ENCODE peak calls at places on chromosomes 11 and 22, in ten cellular contexts. One of them, this sample, is unnamed.
A peak's percentile ranks its signal among the peaks of the same experiment; 100 is the strongest.

GRCh38 chr11:85115798-85116197 is 511.3 kb downstream of the DLG2 start:
- DNase-seq in NCI-H748 treated with DMSO at 0.1 percent for 48 hours: no peak
- DNase-seq in SJSA1: no peak
- DNase-seq in stimulated activated CD4-positive, alpha-beta T cell treated with anti-CD3 and anti-CD28 coated beads, TNF-alpha, amount 100 ng/mL, for 4 hours: no peak
- DNase-seq in adipocyte: no peak
- DNase-seq in MV-4-11: no peak
- DNase-seq in CD14-positive monocyte: no peak
- DNase-seq in A172: no peak
- DNase-seq in T-cell: no peak
- DNase-seq in Peyer's patch: no peak
- DNase-seq in this sample: no peak

GRCh38 chr11:28146123-28146751 is 38.0 kb downstream of the METTL15 start:
- DNase-seq in NCI-H748 treated with DMSO at 0.1 percent for 48 hours: no peak
- DNase-seq in SJSA1: peak; percentile 76
- DNase-seq in stimulated activated CD4-positive, alpha-beta T cell treated with anti-CD3 and anti-CD28 coated beads, TNF-alpha, amount 100 ng/mL, for 4 hours: no peak
- DNase-seq in adipocyte: peak; percentile 92
- DNase-seq in MV-4-11: peak; percentile 62
- DNase-seq in CD14-positive monocyte: no peak
- DNase-seq in A172: peak; percentile 94
- DNase-seq in T-cell: no peak
- DNase-seq in Peyer's patch: no peak
- DNase-seq in this sample: peak; percentile 77

GRCh38 chr11:73268671-73269271 is 3.4 kb upstream of the P2RY6 start:
- DNase-seq in NCI-H748 treated with DMSO at 0.1 percent for 48 hours: no peak
- DNase-seq in SJSA1: no peak
- DNase-seq in stimulated activated CD4-positive, alpha-beta T cell treated with anti-CD3 and anti-CD28 coated beads, TNF-alpha, amount 100 ng/mL, for 4 hours: no peak
- DNase-seq in adipocyte: no peak
- DNase-seq in MV-4-11: no peak
- DNase-seq in CD14-positive monocyte: no peak
- DNase-seq in A172: no peak
- DNase-seq in T-cell: no peak
- DNase-seq in Peyer's patch: peak; percentile 36
- DNase-seq in this sample: no peak

GRCh38 chr11:128421577-128421976 is 165.8 kb downstream of the ETS1 start:
- DNase-seq in NCI-H748 treated with DMSO at 0.1 percent for 48 hours: no peak
- DNase-seq in SJSA1: peak; percentile 36
- DNase-seq in stimulated activated CD4-positive, alpha-beta T cell treated with anti-CD3 and anti-CD28 coated beads, TNF-alpha, amount 100 ng/mL, for 4 hours: no peak
- DNase-seq in adipocyte: peak; percentile 50
- DNase-seq in MV-4-11: no peak
- DNase-seq in CD14-positive monocyte: no peak
- DNase-seq in A172: peak; percentile 18
- DNase-seq in T-cell: no peak
- DNase-seq in Peyer's patch: no peak
- DNase-seq in this sample: no peak

GRCh38 chr22:17549183-17549582 is 14.1 kb upstream of the SLC25A18 start:
- DNase-seq in NCI-H748 treated with DMSO at 0.1 percent for 48 hours: no peak
- DNase-seq in SJSA1: no peak
- DNase-seq in stimulated activated CD4-positive, alpha-beta T cell treated with anti-CD3 and anti-CD28 coated beads, TNF-alpha, amount 100 ng/mL, for 4 hours: no peak
- DNase-seq in adipocyte: no peak
- DNase-seq in MV-4-11: no peak
- DNase-seq in CD14-positive monocyte: no peak
- DNase-seq in A172: no peak
- DNase-seq in T-cell: no peak
- DNase-seq in Peyer's patch: peak; percentile 25
- DNase-seq in this sample: no peak

GRCh38 chr22:42930810-42931420 is 73.8 kb upstream of the ARFGAP3 start:
- DNase-seq in NCI-H748 treated with DMSO at 0.1 percent for 48 hours: no peak
- DNase-seq in SJSA1: no peak
- DNase-seq in stimulated activated CD4-positive, alpha-beta T cell treated with anti-CD3 and anti-CD28 coated beads, TNF-alpha, amount 100 ng/mL, for 4 hours: no peak
- DNase-seq in adipocyte: no peak
- DNase-seq in MV-4-11: peak; percentile 72
- DNase-seq in CD14-positive monocyte: peak; percentile 75
- DNase-seq in A172: peak; percentile 11
- DNase-seq in T-cell: no peak
- DNase-seq in Peyer's patch: peak; percentile 53
- DNase-seq in this sample: no peak

GRCh38 chr11:74478877-74479276 is 11.5 kb upstream of the KCNE3 start:
- DNase-seq in NCI-H748 treated with DMSO at 0.1 percent for 48 hours: no peak
- DNase-seq in SJSA1: no peak
- DNase-seq in stimulated activated CD4-positive, alpha-beta T cell treated with anti-CD3 and anti-CD28 coated beads, TNF-alpha, amount 100 ng/mL, for 4 hours: no peak
- DNase-seq in adipocyte: no peak
- DNase-seq in MV-4-11: no peak
- DNase-seq in CD14-positive monocyte: no peak
- DNase-seq in A172: no peak
- DNase-seq in T-cell: no peak
- DNase-seq in Peyer's patch: no peak
- DNase-seq in this sample: no peak

GRCh38 chr11:114098927-114099326 is 39.4 kb downstream of the ZBTB16 start:
- DNase-seq in NCI-H748 treated with DMSO at 0.1 percent for 48 hours: no peak
- DNase-seq in SJSA1: no peak
- DNase-seq in stimulated activated CD4-positive, alpha-beta T cell treated with anti-CD3 and anti-CD28 coated beads, TNF-alpha, amount 100 ng/mL, for 4 hours: no peak
- DNase-seq in adipocyte: no peak
- DNase-seq in MV-4-11: no peak
- DNase-seq in CD14-positive monocyte: no peak
- DNase-seq in A172: no peak
- DNase-seq in T-cell: no peak
- DNase-seq in Peyer's patch: peak; percentile 35
- DNase-seq in this sample: no peak

GRCh38 chr22:35548762-35549106 is 8.1 kb downstream of the RASD2 start:
- DNase-seq in NCI-H748 treated with DMSO at 0.1 percent for 48 hours: no peak
- DNase-seq in SJSA1: no peak
- DNase-seq in stimulated activated CD4-positive, alpha-beta T cell treated with anti-CD3 and anti-CD28 coated beads, TNF-alpha, amount 100 ng/mL, for 4 hours: no peak
- DNase-seq in adipocyte: no peak
- DNase-seq in MV-4-11: peak; percentile 15
- DNase-seq in CD14-positive monocyte: no peak
- DNase-seq in A172: no peak
- DNase-seq in T-cell: no peak
- DNase-seq in Peyer's patch: no peak
- DNase-seq in this sample: no peak

GRCh38 chr11:68929706-68930605 is 26.3 kb downstream of the IGHMBP2 start:
- DNase-seq in NCI-H748 treated with DMSO at 0.1 percent for 48 hours: no peak
- DNase-seq in SJSA1: no peak
- DNase-seq in stimulated activated CD4-positive, alpha-beta T cell treated with anti-CD3 and anti-CD28 coated beads, TNF-alpha, amount 100 ng/mL, for 4 hours: no peak
- DNase-seq in adipocyte: no peak
- DNase-seq in MV-4-11: no peak
- DNase-seq in CD14-positive monocyte: no peak
- DNase-seq in A172: no peak
- DNase-seq in T-cell: no peak
- DNase-seq in Peyer's patch: no peak
- DNase-seq in this sample: no peak

GRCh38 chr22:17266261-17266971 is 47.2 kb upstream of the ADA2 start:
- DNase-seq in NCI-H748 treated with DMSO at 0.1 percent for 48 hours: peak; percentile 40
- DNase-seq in SJSA1: no peak
- DNase-seq in stimulated activated CD4-positive, alpha-beta T cell treated with anti-CD3 and anti-CD28 coated beads, TNF-alpha, amount 100 ng/mL, for 4 hours: no peak
- DNase-seq in adipocyte: no peak
- DNase-seq in MV-4-11: no peak
- DNase-seq in CD14-positive monocyte: no peak
- DNase-seq in A172: no peak
- DNase-seq in T-cell: no peak
- DNase-seq in Peyer's patch: peak; percentile 74
- DNase-seq in this sample: no peak

GRCh38 chr11:109062445-109062844 is 359.5 kb upstream of the C11orf87 start:
- DNase-seq in NCI-H748 treated with DMSO at 0.1 percent for 48 hours: no peak
- DNase-seq in SJSA1: no peak
- DNase-seq in stimulated activated CD4-positive, alpha-beta T cell treated with anti-CD3 and anti-CD28 coated beads, TNF-alpha, amount 100 ng/mL, for 4 hours: no peak
- DNase-seq in adipocyte: peak; percentile 68
- DNase-seq in MV-4-11: no peak
- DNase-seq in CD14-positive monocyte: no peak
- DNase-seq in A172: no peak
- DNase-seq in T-cell: no peak
- DNase-seq in Peyer's patch: no peak
- DNase-seq in this sample: no peak

GRCh38 chr11:67072295-67072694 is 15.6 kb downstream of the RHOD start:
- DNase-seq in NCI-H748 treated with DMSO at 0.1 percent for 48 hours: no peak
- DNase-seq in SJSA1: no peak
- DNase-seq in stimulated activated CD4-positive, alpha-beta T cell treated with anti-CD3 and anti-CD28 coated beads, TNF-alpha, amount 100 ng/mL, for 4 hours: no peak
- DNase-seq in adipocyte: no peak
- DNase-seq in MV-4-11: no peak
- DNase-seq in CD14-positive monocyte: no peak
- DNase-seq in A172: no peak
- DNase-seq in T-cell: no peak
- DNase-seq in Peyer's patch: no peak
- DNase-seq in this sample: no peak

GRCh38 chr11:85961130-85961529 is 105.9 kb downstream of the CCDC83 start:
- DNase-seq in NCI-H748 treated with DMSO at 0.1 percent for 48 hours: no peak
- DNase-seq in SJSA1: no peak
- DNase-seq in stimulated activated CD4-positive, alpha-beta T cell treated with anti-CD3 and anti-CD28 coated beads, TNF-alpha, amount 100 ng/mL, for 4 hours: no peak
- DNase-seq in adipocyte: no peak
- DNase-seq in MV-4-11: no peak
- DNase-seq in CD14-positive monocyte: no peak
- DNase-seq in A172: no peak
- DNase-seq in T-cell: no peak
- DNase-seq in Peyer's patch: no peak
- DNase-seq in this sample: no peak

This sample was measured in H4.